ENCODE peak calls at places on chromosomes 13 and 19, in seven cellular contexts. B is GM12892, E is H1, Z is GM12878, K is K562, C is HepG2, Y is SK-N-SH. L is an unnamed sample.
A peak's percentile ranks its signal among the peaks of the same experiment; 100 is the strongest.

GRCh38 chr19:32456406-32456805 is 50.8 kb downstream of the DPY19L3 start:
- DNase-seq in K (no peak), E (no peak), B (no peak), C (no peak), Z (no peak), Y (no peak), L (no peak)

GRCh38 chr13:36431204-36432105 is 840 bp upstream of the CCNA1 start:
- DNase-seq in E (no peak), Y (no peak), C (no peak), B (peak; percentile 11), K (no peak), Z (no peak), L (no peak)

GRCh38 chr19:3818479-3818878 is 32.3 kb upstream of the MATK start:
- DNase-seq in Z (no peak), E (no peak), C (no peak), B (no peak), Y (no peak), K (no peak), L (no peak)

GRCh38 chr13:30895773-30896172 is 10.3 kb upstream of the MEDAG start:
- DNase-seq in C (no peak), Z (no peak), E (no peak), B (no peak), K (no peak), Y (no peak), L (no peak)

GRCh38 chr19:29285878-29286277 is 72.9 kb upstream of the UQCRFS1 start:
- DNase-seq in C (no peak), B (no peak), Z (no peak), E (peak; percentile 38), K (peak; percentile 18), Y (peak; percentile 42), L (no peak)

GRCh38 chr13:79987761-79988160 is 353.2 kb downstream of the SPRY2 start:
- DNase-seq in B (no peak), K (no peak), E (no peak), C (no peak), Y (no peak), Z (no peak), L (no peak)

GRCh38 chr13:29520671-29521070 is 74.8 kb downstream of the SLC7A1 start:
- DNase-seq in Z (no peak), C (no peak), B (no peak), E (no peak), K (no peak), Y (no peak), L (no peak)

GRCh38 chr19:17847538-17848366 is at the start of gene JAK3:
- DNase-seq in Y (peak; percentile 93), B (peak; percentile 87), K (peak; percentile 81), E (peak; percentile 75), C (peak; percentile 59), Z (peak; percentile 77), L (peak; percentile 85)

GRCh38 chr13:101767096-101767495 is 314.6 kb downstream of the ITGBL1 start:
- DNase-seq in C (no peak), E (no peak), B (no peak), Y (no peak), K (no peak), Z (no peak), L (no peak)

GRCh38 chr13:35136585-35136984 is 194.5 kb downstream of the NBEA start:
- DNase-seq in Y (no peak), K (no peak), C (no peak), B (no peak), Z (no peak), E (no peak), L (no peak)

GRCh38 chr13:109734002-109734785 is 52.2 kb downstream of the IRS2 start:
- DNase-seq in E (no peak), K (no peak), B (no peak), Z (no peak), Y (no peak), C (no peak), L (no peak)

DNA sequence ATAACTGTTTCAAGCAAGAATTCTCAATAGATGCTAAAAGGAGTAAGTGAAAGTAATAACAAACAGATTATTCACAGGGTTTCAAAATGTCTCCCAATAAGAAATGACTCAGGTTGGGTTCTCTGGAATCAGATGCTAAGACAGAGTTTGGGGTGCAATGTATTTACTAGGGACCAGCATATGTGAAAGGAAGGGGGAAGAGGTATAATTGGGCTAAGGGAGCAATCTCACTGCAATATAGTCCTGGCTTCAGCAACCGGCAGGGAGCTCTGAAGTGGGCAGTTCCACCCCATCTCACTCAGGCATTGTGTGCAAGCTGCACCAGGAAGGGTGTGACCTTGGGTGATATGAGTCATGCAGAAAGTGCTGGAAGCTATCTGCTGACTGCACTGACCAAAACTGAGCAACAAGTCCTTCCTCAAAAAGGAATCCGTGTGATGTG is 23.4 kb downstream of the ZDHHC20 start:
- DNase-seq in Z (peak; percentile 63), Y (no peak), E (no peak), K (peak; percentile 51), B (peak; percentile 37), C (peak; percentile 71), L (peak; percentile 35)
- TF ChIP-seq TAF1 in Z (peak; percentile 25), Y (no peak), E (no peak), K (no peak), B (no peak), C (no peak), L (no peak)

DNA sequence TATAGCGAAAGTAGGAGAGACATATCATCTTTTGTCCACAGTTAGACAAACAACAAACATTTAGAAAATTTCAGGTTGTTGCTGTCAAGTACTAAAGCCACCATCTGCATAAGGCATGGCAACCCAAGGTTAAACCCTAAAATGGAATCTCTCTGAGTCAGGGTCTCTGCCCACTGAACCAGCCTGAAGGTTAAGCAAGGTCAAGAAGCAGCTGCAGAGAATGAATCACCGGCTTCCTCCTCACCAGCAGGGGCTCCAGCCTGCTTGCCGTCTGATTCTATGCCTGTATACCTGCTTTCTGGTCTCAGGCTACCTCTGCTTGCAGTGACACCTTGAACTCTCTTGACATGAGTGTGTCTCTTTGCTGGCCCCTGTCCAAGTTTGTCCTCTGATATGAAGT is 726.2 kb upstream of the SGCG start:
- DNase-seq in Z (no peak), B (no peak), K (no peak), E (peak; percentile 41), C (no peak), Y (no peak), L (no peak)
- TF ChIP-seq TAF1 in Z (no peak), B (no peak), K (no peak), E (no peak), C (no peak), Y (no peak), L (no peak)

GRCh38 chr13:50089633-50090032 is 74.4 kb downstream of the KCNRG start:
- DNase-seq in K (no peak), E (no peak), B (no peak), C (no peak), Z (no peak), Y (no peak), L (no peak)

GRCh38 chr13:50090211-50090610 is 75.0 kb downstream of the KCNRG start:
- DNase-seq in C (no peak), Z (no peak), B (no peak), E (no peak), K (no peak), Y (no peak), L (no peak)

GRCh38 chr13:50099473-50099872 is 84.2 kb downstream of the KCNRG start:
- DNase-seq in Y (no peak), E (no peak), Z (no peak), B (no peak), C (no peak), K (no peak), L (no peak)

GRCh38 chr13:50098693-50099092 is 83.4 kb downstream of the KCNRG start:
- DNase-seq in E (no peak), Y (no peak), Z (no peak), K (no peak), C (no peak), B (no peak), L (no peak)

GRCh38 chr13:50094615-50095293 is 79.5 kb downstream of the KCNRG start:
- DNase-seq in B (no peak), Y (no peak), E (no peak), K (no peak), C (no peak), Z (no peak), L (no peak)
- TF ChIP-seq TAF1 in B (no peak), Y (no peak), E (no peak), K (no peak), C (no peak), Z (no peak), L (no peak)

GRCh38 chr19:10228925-10229324 is 2.2 kb downstream of the S1PR2 start:
- DNase-seq in B (no peak), E (no peak), Y (peak; percentile 45), Z (no peak), C (peak; percentile 48), K (peak; percentile 69), L (no peak)
- TF ChIP-seq TAF1 in B (no peak), E (no peak), Y (no peak), Z (no peak), C (no peak), K (no peak), L (no peak)

DNA sequence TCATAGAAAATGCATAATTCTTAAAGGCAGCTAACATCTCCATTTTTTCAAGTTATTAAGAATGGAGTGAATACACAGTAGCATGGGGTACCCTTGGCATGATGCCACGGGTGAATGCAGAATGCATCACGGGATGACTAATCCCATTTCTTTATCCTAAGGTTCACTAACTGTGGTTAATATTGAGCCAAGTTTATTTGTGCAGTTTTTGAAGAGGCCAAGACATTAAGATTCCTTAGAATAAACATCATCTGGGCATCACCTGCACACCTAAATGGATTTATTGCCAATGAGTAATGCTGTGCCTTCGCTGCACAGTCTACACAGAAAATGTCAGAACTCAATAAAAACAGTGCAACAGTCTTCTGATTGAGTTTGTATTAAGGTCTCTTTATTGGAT is 333.1 kb downstream of the GPC6 start:
- DNase-seq in K (no peak), C (no peak), Z (no peak), E (no peak), Y (no peak), B (no peak), L (no peak)
- TF ChIP-seq TAF1 in K (no peak), C (no peak), Z (no peak), E (no peak), Y (no peak), B (no peak), L (no peak)

GRCh38 chr13:105759467-105759866 is 776.0 kb downstream of the EFNB2 start:
- DNase-seq in Y (no peak), Z (no peak), E (no peak), K (no peak), B (no peak), C (no peak), L (no peak)
- TF ChIP-seq TAF1 in Y (no peak), Z (no peak), E (no peak), K (no peak), B (no peak), C (no peak), L (no peak)